ENCODE peak calls at places on chromosomes 5 and 9, in eight cellular contexts. Y is GM23338, G is upper lobe of right lung, I is stomach, C is mucosa of descending colon, U is fibroblast of lung, K is HCT116, J is GM12865. Q is an unnamed sample.

GRCh38 chr5:143601917-143602333 is 198.4 kb upstream of the NR3C1 start:
- DNase-seq in C (no peak), I (no peak), J (no peak), Y (no peak), U (no peak), G (no peak), K (no peak), Q (no peak)

GRCh38 chr9:112921549-112921948 is 30.9 kb upstream of the SLC46A2 start:
- DNase-seq in I (no peak), J (peak; percentile 60), G (no peak), Y (peak; percentile 69), C (no peak), U (peak; percentile 65), K (peak; percentile 22), Q (no peak)

GRCh38 chr9:102779341-102779740 is 215.8 kb upstream of the CYLC2 start:
- DNase-seq in I (no peak), C (no peak), U (no peak), J (no peak), K (no peak), G (no peak), Y (no peak), Q (no peak)

GRCh38 chr9:4890242-4890641 is 94.8 kb upstream of the JAK2 start:
- DNase-seq in Y (no peak), G (no peak), C (no peak), J (no peak), I (no peak), K (no peak), U (no peak), Q (no peak)

GRCh38 chr5:171867786-171868185 is 82.2 kb downstream of the SMIM23 start:
- DNase-seq in Y (no peak), C (no peak), G (no peak), I (no peak), K (no peak), J (no peak), U (peak; percentile 26), Q (no peak)

GRCh38 chr5:151628112-151628823 is 37.1 kb upstream of the FAT2 start:
- DNase-seq in G (no peak), C (no peak), U (no peak), K (no peak), I (no peak), J (no peak), Y (no peak), Q (no peak)

GRCh38 chr9:95091574-95091970 is 225.9 kb downstream of the FANCC start:
- DNase-seq in G (no peak), U (peak; percentile 40), C (no peak), J (no peak), I (no peak), K (no peak), Y (no peak), Q (peak; percentile 74)

GRCh38 chr9:7058539-7058938 is 300.8 kb downstream of the KDM4C start:
- DNase-seq in K (no peak), U (peak; percentile 28), I (no peak), J (no peak), C (no peak), G (no peak), Y (no peak), Q (no peak)

GRCh38 chr9:110582156-110582555 is 2.6 kb upstream of the SVEP1 start:
- DNase-seq in G (no peak), U (no peak), C (no peak), J (no peak), I (no peak), Y (peak; percentile 51), K (no peak), Q (no peak)

GRCh38 chr5:149962040-149962439 is 1.5 kb downstream of the SLC26A2 start:
- DNase-seq in U (peak; percentile 80), K (no peak), I (no peak), G (no peak), C (no peak), J (peak; percentile 13), Y (peak; percentile 47), Q (no peak)

GRCh38 chr5:138664276-138664943 is 88.8 kb upstream of the CTNNA1 start:
- DNase-seq in G (no peak), K (no peak), J (no peak), I (no peak), Y (no peak), C (no peak), U (peak; percentile 28), Q (no peak)

GRCh38 chr5:172769598-172770373 is 1.2 kb downstream of the DUSP1 start:
- DNase-seq in C (no peak), J (peak; percentile 29), U (peak; percentile 61), G (no peak), I (no peak), K (no peak), Y (peak; percentile 31), Q (no peak)

GRCh38 chr5:157072508-157072907 is 13.6 kb upstream of the HAVCR1 start:
- DNase-seq in C (no peak), U (no peak), Y (no peak), K (peak; percentile 68), G (no peak), I (no peak), J (no peak), Q (no peak)

GRCh38 chr9:38011991-38012390 is 57.0 kb downstream of the SHB start:
- DNase-seq in K (no peak), J (no peak), C (no peak), U (no peak), I (no peak), Y (no peak), G (no peak), Q (no peak)

GRCh38 chr5:14161825-14162556 is 18.8 kb downstream of the TRIO start:
- DNase-seq in U (no peak), J (no peak), K (no peak), I (no peak), G (no peak), C (no peak), Y (no peak), Q (no peak)

GRCh38 chr5:151079838-151080619 is 805 bp downstream of the TNIP1 start:
- DNase-seq in K (no peak), U (peak; percentile 33), J (peak; percentile 45), I (no peak), C (no peak), G (no peak), Y (no peak), Q (no peak)

GRCh38 chr5:175226506-175226905 is 217.5 kb downstream of the DRD1 start:
- DNase-seq in G (no peak), C (no peak), J (no peak), I (no peak), K (no peak), Y (no peak), U (no peak), Q (no peak)

DNA sequence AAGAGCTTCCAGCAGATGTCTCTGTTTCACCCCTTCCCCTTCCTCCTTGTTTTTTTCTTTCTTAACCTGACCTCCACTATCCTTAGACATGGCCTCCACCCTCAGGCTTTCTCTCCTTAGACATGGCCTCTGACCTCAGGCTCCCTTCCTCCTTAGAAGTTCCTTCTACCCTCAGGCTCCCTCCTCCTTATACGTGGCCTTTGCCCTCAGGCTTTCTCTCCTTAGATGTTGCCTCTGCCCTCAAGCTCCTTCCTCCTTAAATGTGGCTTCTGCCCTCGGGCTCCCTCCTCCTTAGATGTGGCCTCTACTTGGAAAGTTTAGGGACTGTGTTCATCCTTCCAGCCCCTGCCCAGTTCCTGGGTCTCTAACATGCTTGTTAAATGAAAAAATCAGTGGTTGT is 180.4 kb upstream of the S1PR3 start:
- DNase-seq in U (no peak), Y (no peak), C (no peak), K (no peak), G (no peak), I (no peak), J (no peak), Q (no peak)
- TF ChIP-seq CTCF in U (no peak), Y (no peak), C (no peak), K (no peak), G (no peak), I (no peak), J (no peak), Q (no peak)

DNA sequence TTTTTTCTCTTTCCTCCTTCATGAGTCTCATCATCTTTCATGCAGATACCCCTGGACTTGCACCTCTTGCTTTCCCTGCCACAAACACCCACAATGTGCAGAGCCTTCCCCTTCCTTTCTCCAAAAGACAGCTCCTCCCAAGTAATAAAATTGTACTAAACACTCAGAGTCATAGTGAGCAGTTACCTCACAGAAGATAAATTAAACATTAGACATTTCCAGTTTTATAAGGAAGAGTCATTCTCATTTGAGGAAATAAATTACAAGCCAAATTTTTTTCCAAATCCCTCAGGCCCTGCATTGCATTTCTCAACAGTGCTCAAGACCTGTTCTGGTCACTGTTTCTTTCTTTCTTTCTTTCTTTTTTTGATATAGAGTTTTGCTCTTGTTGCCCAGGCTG is 131.5 kb downstream of the ATPSCKMT start:
- DNase-seq in U (no peak), Y (no peak), C (no peak), I (no peak), G (no peak), K (no peak), J (no peak), Q (no peak)
- H3K4me3 ChIP-seq in U (no peak overlapping the region), Y (no peak overlapping the region), C (no peak overlapping the region), I (no peak overlapping the region), G (no peak overlapping the region), K (no peak overlapping the region), J (no peak overlapping the region), Q (no peak overlapping the region)

DNA sequence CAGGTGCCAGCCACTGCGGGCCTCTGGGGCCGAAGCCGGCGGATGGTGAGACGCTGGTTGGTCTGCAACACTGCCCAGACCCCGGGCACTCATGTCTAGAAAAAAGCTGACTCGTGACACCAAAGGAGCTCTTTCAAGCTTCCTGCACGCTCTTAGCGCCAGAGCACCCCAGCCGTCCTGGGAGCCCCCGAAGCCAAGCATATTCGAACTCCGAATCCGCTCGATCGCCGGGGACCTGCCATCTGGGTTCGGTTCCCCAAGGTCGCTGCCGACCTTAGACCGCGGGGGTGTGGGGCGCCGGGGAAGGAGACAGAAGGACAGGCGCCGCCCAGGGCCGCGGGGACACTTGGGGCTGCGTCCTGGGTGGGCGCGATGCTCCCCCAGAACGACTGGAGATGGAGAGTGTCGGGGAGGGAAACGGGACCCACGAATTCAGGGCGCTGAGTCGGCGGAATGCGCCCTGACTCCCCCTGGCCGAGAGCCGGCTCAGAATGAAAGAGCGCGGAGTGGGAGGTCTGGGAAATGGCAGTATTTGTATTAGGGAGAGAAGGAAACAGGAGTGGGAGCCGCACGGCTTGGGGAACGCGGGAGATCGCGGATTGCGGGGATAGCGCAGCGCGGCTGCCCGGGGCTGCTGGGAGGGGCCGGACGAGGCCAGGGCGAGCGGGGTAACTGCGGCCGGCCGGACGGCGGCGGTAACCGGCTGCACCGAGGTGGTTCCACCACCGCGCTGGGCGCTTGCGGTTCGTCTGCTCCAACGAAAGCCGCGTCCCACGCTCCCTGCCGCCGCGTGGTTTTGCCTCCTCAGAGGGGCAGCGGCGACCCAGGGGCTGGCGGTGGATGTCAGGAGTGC is 20.1 kb upstream of the MARCHF6 start:
- DNase-seq in Y (peak; percentile 75), C (peak; percentile 75), G (peak; percentile 77), K (no peak), J (no peak), I (peak; percentile 60), U (no peak), Q (no peak)
- TF ChIP-seq CTCF in Y (no peak), C (no peak), G (peak; percentile 18), K (no peak), J (no peak), I (no peak), U (peak; percentile 8), Q (peak; percentile 21)

DNA sequence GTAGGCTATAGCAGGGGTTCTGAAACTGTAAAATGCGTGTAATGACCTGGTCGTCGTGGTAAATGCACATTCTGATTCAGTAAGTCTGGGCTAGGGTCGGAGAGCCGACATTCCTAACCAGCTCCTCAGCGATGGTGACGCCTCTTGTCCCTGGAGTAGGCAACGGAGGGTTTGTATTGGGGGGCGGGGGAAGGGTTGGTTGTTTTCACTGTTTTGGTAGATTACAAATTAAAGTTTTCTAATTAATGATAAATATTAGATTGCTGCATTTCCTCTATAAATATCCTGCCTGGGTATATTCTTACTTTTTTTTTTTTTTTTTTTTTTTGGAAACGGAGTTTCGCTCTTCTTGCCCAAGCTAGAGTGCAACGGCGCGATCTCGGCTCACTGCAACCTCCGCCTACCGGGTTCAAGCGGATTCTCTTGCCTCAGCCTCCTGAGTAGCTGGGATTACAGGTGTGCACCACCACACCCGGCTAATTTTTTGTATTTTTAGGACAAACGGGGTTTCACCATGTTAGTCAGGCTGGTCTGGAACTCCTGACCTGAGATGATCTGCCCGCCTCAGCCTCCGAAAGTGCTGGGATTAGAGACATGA is 566 bp upstream of the ALDH7A1 start:
- DNase-seq in G (no peak), I (no peak), Y (no peak), K (no peak), U (no peak), C (no peak), J (no peak), Q (no peak)
- H3K4me3 ChIP-seq in G (peak overlapping the region; percentile 75), I (peak overlapping the region; percentile 73), Y (peak overlapping the region; percentile 87), K (peak overlapping the region; percentile 86), U (peak overlapping the region; percentile 70), C (no peak overlapping the region), J (peak overlapping the region; percentile 51), Q (peak overlapping the region; percentile 71)